ENCODE peak calls at places on chromosomes 4 and X, in eight cellular contexts. A, F, Q, K, H, P, M and V are unnamed samples.

GRCh38 chrX:76148011-76148665 is 24.7 kb upstream of the PBDC1 start:
- DNase-seq in A (peak), F (no peak), Q (no peak), K (no peak), H (peak), P (no peak), M (peak), V (no peak)

GRCh38 chr4:186029731-186030421 is 39.1 kb upstream of the TLR3 start:
- DNase-seq in A (peak), F (peak), Q (no peak), K (no peak), H (peak), P (no peak), M (no peak), V (no peak)

GRCh38 chr4:2830632-2831610 is 12.7 kb upstream of the ADD1 start:
- DNase-seq in A (no peak), F (peak), Q (no peak), K (peak), H (no peak), P (no peak), M (no peak), V (no peak)

GRCh38 chr4:141730805-141731204 is 94.4 kb downstream of the IL15 start:
- DNase-seq in A (no peak), F (no peak), Q (no peak), K (no peak), H (no peak), P (no peak), M (peak), V (no peak)

GRCh38 chr4:47270226-47270888 is 193.1 kb downstream of the COMMD8 start:
- DNase-seq in A (peak), F (no peak), Q (no peak), K (no peak), H (no peak), P (no peak), M (no peak), V (no peak)

GRCh38 chrX:23287191-23287764 is 47.4 kb upstream of the PTCHD1 start:
- DNase-seq in A (no peak), F (no peak), Q (no peak), K (no peak), H (no peak), P (no peak), M (no peak), V (no peak)

GRCh38 chr4:91734682-91735081 is 569.1 kb upstream of the GRID2 start:
- DNase-seq in A (no peak), F (no peak), Q (no peak), K (no peak), H (no peak), P (no peak), M (no peak), V (peak)

GRCh38 chr4:1792832-1793495 is at the start of gene FGFR3:
- DNase-seq in A (no peak), F (no peak), Q (peak), K (peak), H (peak), P (peak), M (peak), V (no peak)

GRCh38 chrX:95718746-95719145 is 965.9 kb upstream of the DIAPH2 start:
- DNase-seq in A (no peak), F (no peak), Q (no peak), K (peak), H (no peak), P (no peak), M (no peak), V (no peak)

GRCh38 chr4:46249106-46249505 is 125.3 kb upstream of the GABRG1 start:
- DNase-seq in A (no peak), F (no peak), Q (no peak), K (no peak), H (no peak), P (no peak), M (no peak), V (no peak)

GRCh38 chr4:185799442-185799841 is 12.6 kb downstream of the SORBS2 start:
- DNase-seq in A (no peak), F (no peak), Q (no peak), K (no peak), H (no peak), P (no peak), M (no peak), V (no peak)

GRCh38 chr4:7771056-7771455 is 168.6 kb downstream of the AFAP1 start:
- DNase-seq in A (no peak), F (no peak), Q (no peak), K (no peak), H (no peak), P (no peak), M (no peak), V (no peak)

GRCh38 chr4:8158710-8159521 is at the start of gene ABLIM2:
- DNase-seq in A (peak), F (peak), Q (peak), K (peak), H (peak), P (peak), M (peak), V (peak)

GRCh38 chrX:4944767-4945166 is 1231.3 kb upstream of the PRKX start:
- DNase-seq in A (no peak), F (no peak), Q (no peak), K (no peak), H (no peak), P (no peak), M (no peak), V (no peak)

GRCh38 chr4:82491251-82491960 is 61.0 kb downstream of the ENOPH1 start:
- DNase-seq in A (no peak), F (no peak), Q (peak), K (peak), H (no peak), P (no peak), M (no peak), V (no peak)

GRCh38 chr4:138204507-138204906 is 37.6 kb downstream of the SLC7A11 start:
- DNase-seq in A (no peak), F (no peak), Q (no peak), K (no peak), H (no peak), P (no peak), M (no peak), V (no peak)

GRCh38 chrX:2690856-2691542 is at the start of gene CD99:
- DNase-seq in A (peak), F (peak), Q (no peak), K (peak), H (peak), P (peak), M (peak), V (peak)

GRCh38 chr4:73817341-73817740 is 19.1 kb upstream of the CXCL6 start:
- DNase-seq in A (no peak), F (no peak), Q (no peak), K (no peak), H (no peak), P (no peak), M (no peak), V (no peak)

GRCh38 chrX:130100180-130100579 is 10.1 kb downstream of the ELF4 start:
- DNase-seq in A (no peak), F (peak), Q (no peak), K (no peak), H (peak), P (no peak), M (peak), V (peak)

GRCh38 chr4:173520921-173521473 is 9.0 kb downstream of the HAND2 start:
- DNase-seq in A (no peak), F (no peak), Q (no peak), K (no peak), H (no peak), P (no peak), M (no peak), V (no peak)

GRCh38 chr4:54322817-54323417 is 93.8 kb downstream of the PDGFRA start:
- DNase-seq in A (peak), F (peak), Q (peak), K (peak), H (peak), P (peak), M (peak), V (peak)

GRCh38 chrX:47704736-47705135 is 45.8 kb upstream of the UXT start:
- DNase-seq in A (no peak), F (no peak), Q (no peak), K (no peak), H (no peak), P (no peak), M (no peak), V (peak)

GRCh38 chr4:168877779-168878491 is 132.1 kb downstream of the CBR4 start:
- DNase-seq in A (no peak), F (peak), Q (no peak), K (peak), H (peak), P (peak), M (no peak), V (peak)

GRCh38 chr4:179624768-179625181 is 2182.5 kb upstream of the AGA start:
- DNase-seq in A (no peak), F (no peak), Q (no peak), K (peak), H (no peak), P (no peak), M (peak), V (no peak)

GRCh38 chrX:20063153-20063552 is 53.6 kb downstream of the MAP7D2 start:
- DNase-seq in A (no peak), F (no peak), Q (no peak), K (no peak), H (no peak), P (no peak), M (no peak), V (no peak)

GRCh38 chrX:154791951-154792350 is 13.3 kb downstream of the MPP1 start:
- DNase-seq in A (no peak), F (no peak), Q (no peak), K (no peak), H (no peak), P (no peak), M (no peak), V (no peak)